ENCODE peak calls at places on chromosomes 1 and 21, in five cellular contexts. X, R, O, J and D are unnamed samples.

GRCh38 chr1:193325771-193326170 is 139.4 kb upstream of the B3GALT2 start:
- DNase-seq in X (no peak), R (no peak), O (no peak), J (no peak), D (no peak)

GRCh38 chr1:89598450-89599331 is 34.2 kb upstream of the LRRC8C start:
- DNase-seq in X (peak), R (peak), O (peak), J (no peak), D (peak)

GRCh38 chr1:186304982-186305949 is 69.8 kb downstream of the TPR start:
- DNase-seq in X (peak), R (peak), O (peak), J (no peak), D (peak)

GRCh38 chr1:92502247-92502646 is 15.5 kb upstream of the GFI1 start:
- DNase-seq in X (peak), R (no peak), O (no peak), J (peak), D (peak)

GRCh38 chr1:228370941-228371740 is 35.5 kb downstream of the TRIM11 start:
- DNase-seq in X (no peak), R (no peak), O (no peak), J (no peak), D (no peak)

GRCh38 chr21:41684381-41685245 is 82.2 kb downstream of the RIPK4 start:
- DNase-seq in X (peak), R (peak), O (no peak), J (peak), D (no peak)

GRCh38 chr1:4369335-4369734 is 285.1 kb upstream of the AJAP1 start:
- DNase-seq in X (no peak), R (no peak), O (no peak), J (no peak), D (no peak)

GRCh38 chr1:213162338-213162737 is 111.3 kb downstream of the RPS6KC1 start:
- DNase-seq in X (peak), R (no peak), O (no peak), J (no peak), D (no peak)

GRCh38 chr1:8203056-8203455 is 114.9 kb upstream of the SLC45A1 start:
- DNase-seq in X (no peak), R (no peak), O (no peak), J (no peak), D (no peak)

GRCh38 chr1:88847618-88848017 is 43.7 kb downstream of the GTF2B start:
- DNase-seq in X (no peak), R (no peak), O (no peak), J (no peak), D (no peak)

GRCh38 chr1:8384088-8384487 is 66.2 kb downstream of the SLC45A1 start:
- DNase-seq in X (peak), R (no peak), O (no peak), J (no peak), D (no peak)

GRCh38 chr1:74690909-74691308 is 17.3 kb upstream of the ERICH3 start:
- DNase-seq in X (no peak), R (no peak), O (no peak), J (no peak), D (no peak)

GRCh38 chr1:84732520-84732919 is 42.3 kb upstream of the SSX2IP start:
- DNase-seq in X (no peak), R (no peak), O (no peak), J (no peak), D (no peak)

GRCh38 chr1:207962716-207963428 is 51.9 kb upstream of the CD34 start:
- DNase-seq in X (peak), R (peak), O (no peak), J (no peak), D (peak)

GRCh38 chr1:43924516-43924915 is 9.1 kb upstream of the ARTN start:
- DNase-seq in X (no peak), R (no peak), O (no peak), J (no peak), D (no peak)

GRCh38 chr1:179121159-179121938 is 39.5 kb downstream of the TOR3A start:
- DNase-seq in X (peak), R (peak), O (peak), J (peak), D (peak)

GRCh38 chr1:179128520-179128919 is 46.6 kb downstream of the TOR3A start:
- DNase-seq in X (no peak), R (no peak), O (no peak), J (no peak), D (no peak)

GRCh38 chr1:179127163-179127895 is 45.5 kb downstream of the TOR3A start:
- DNase-seq in X (peak), R (no peak), O (no peak), J (no peak), D (no peak)

GRCh38 chr1:179126338-179127060 is 44.6 kb downstream of the TOR3A start:
- DNase-seq in X (peak), R (no peak), O (no peak), J (no peak), D (no peak)

GRCh38 chr1:179124866-179125265 is 43.0 kb downstream of the TOR3A start:
- DNase-seq in X (peak), R (no peak), O (no peak), J (no peak), D (no peak)
- H3K4me3 ChIP-seq in X (no peak), R (no peak), O (no peak), J (no peak), D (no peak)

DNA sequence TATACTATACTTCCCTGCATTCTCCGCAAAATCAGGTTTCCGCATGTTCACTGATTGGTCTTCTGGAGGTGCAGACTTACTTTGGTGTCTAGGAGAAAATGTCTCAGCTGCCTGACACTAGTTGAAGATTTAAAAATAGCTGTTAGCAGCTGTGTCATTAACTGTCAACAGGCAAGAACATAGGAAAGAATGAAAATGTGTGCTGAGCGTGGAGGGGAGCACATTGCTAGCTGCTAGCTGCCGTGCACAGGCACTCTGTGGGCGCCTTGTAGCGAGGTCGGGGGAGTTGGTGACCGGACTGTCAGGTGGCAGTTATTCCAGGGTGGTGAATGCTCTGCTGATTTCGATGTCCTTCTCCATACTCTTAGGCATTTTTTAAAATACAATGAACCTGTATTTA is 5.2 kb downstream of the FAAH start:
- DNase-seq in X (no peak), R (no peak), O (peak), J (no peak), D (no peak)
- H3K4me3 ChIP-seq in X (no peak), R (no peak), O (peak), J (no peak), D (no peak)

GRCh38 chr1:61056674-61057439 is 25.5 kb upstream of the NFIA start:
- DNase-seq in X (peak), R (no peak), O (peak), J (no peak), D (no peak)
- H3K4me3 ChIP-seq in X (peak), R (peak), O (peak), J (peak), D (peak)

DNA sequence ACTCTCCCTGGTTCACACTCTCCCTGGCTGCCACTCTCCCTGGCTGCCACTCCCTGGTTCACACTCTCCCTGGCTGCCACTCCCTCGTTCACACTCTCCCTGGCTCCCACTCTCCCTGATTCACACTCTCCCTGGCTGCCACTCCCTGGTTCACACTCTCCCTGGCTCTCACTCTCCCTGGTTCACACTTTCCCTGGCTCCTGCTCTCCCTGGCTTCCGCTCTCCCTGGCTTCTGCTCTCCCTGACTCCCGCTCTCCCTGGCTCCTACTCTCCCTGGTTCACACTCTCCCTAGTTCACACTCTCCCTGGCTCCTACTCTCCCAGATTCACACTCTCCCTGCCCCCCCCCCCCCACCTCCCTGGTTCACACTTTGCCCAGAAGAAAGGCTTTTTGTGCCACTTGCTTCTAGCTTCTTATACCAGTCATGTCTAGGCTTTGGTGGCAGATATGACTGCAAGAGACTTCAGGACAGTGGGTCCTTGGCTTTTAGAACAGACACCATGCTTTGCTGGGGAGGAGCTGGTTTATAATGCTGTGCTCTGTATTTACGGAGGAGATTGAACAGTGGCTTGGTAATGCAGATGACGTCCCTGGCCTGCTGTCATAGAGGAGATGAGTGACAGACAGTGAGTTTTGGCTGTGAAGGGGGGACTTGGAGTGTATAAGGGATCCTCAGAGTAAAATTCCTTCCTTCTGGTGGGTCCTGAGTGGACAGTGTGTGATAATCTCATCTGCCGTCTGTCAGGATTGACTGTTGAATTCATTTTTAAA is 17.0 kb downstream of the COQ8A start:
- DNase-seq in X (no peak), R (no peak), O (no peak), J (no peak), D (no peak)
- H3K4me3 ChIP-seq in X (no peak), R (no peak), O (no peak), J (no peak), D (no peak)

GRCh38 chr1:236751935-236752334 is 43.2 kb upstream of the MTR start:
- DNase-seq in X (no peak), R (no peak), O (no peak), J (no peak), D (no peak)

GRCh38 chr1:236753554-236753953 is 41.5 kb upstream of the MTR start:
- DNase-seq in X (peak), R (peak), O (peak), J (no peak), D (peak)

GRCh38 chr1:236753964-236754363 is 41.1 kb upstream of the MTR start:
- DNase-seq in X (no peak), R (no peak), O (no peak), J (no peak), D (no peak)

GRCh38 chr1:236750928-236751327 is 44.2 kb upstream of the MTR start:
- DNase-seq in X (no peak), R (no peak), O (no peak), J (no peak), D (no peak)

GRCh38 chr1:236751385-236751784 is 43.7 kb upstream of the MTR start:
- DNase-seq in X (no peak), R (no peak), O (no peak), J (no peak), D (no peak)
- H3K4me3 ChIP-seq in X (no peak), R (no peak), O (no peak), J (no peak), D (no peak)

GRCh38 chr1:226940806-226941067 is 643 bp downstream of the COQ8A start:
- DNase-seq in X (no peak), R (no peak), O (no peak), J (no peak), D (no peak)

GRCh38 chr1:226943927-226944326 is 3.8 kb downstream of the COQ8A start:
- DNase-seq in X (no peak), R (no peak), O (no peak), J (no peak), D (no peak)

GRCh38 chr1:226943156-226943555 is 3.1 kb downstream of the COQ8A start:
- DNase-seq in X (no peak), R (no peak), O (no peak), J (no peak), D (no peak)

GRCh38 chr1:226940029-226940805 is at the start of gene COQ8A:
- DNase-seq in X (peak), R (peak), O (peak), J (peak), D (peak)

GRCh38 chr1:226942392-226942791 is 2.3 kb downstream of the COQ8A start:
- DNase-seq in X (no peak), R (no peak), O (no peak), J (no peak), D (no peak)
- H3K4me3 ChIP-seq in X (no peak), R (no peak), O (no peak), J (no peak), D (no peak)